ENCODE peak calls at places on chromosomes 7 and 10, in ten cellular contexts. One of them, this sample, is unnamed.
A peak's percentile ranks its signal among the peaks of the same experiment; 100 is the strongest.

GRCh38 chr10:80468806-80469421 is 14.8 kb downstream of the TSPAN14 start:
- DNase-seq in psoas muscle: no peak
- DNase-seq in lung: no peak
- DNase-seq in NB4: no peak
- DNase-seq in A549: no peak
- DNase-seq in brain microvascular endothelial cell: no peak
- DNase-seq in heart right ventricle: no peak
- DNase-seq in IMR-90: no peak
- DNase-seq in tibial nerve: no peak
- DNase-seq in ascending aorta: no peak
- DNase-seq in this sample: no peak

GRCh38 chr7:47435889-47436312 is 146.0 kb downstream of the TNS3 start:
- DNase-seq in psoas muscle: peak; percentile 78
- DNase-seq in lung: peak; percentile 53
- DNase-seq in NB4: peak; percentile 78
- DNase-seq in A549: peak; percentile 62
- DNase-seq in brain microvascular endothelial cell: peak; percentile 81
- DNase-seq in heart right ventricle: peak; percentile 74
- DNase-seq in IMR-90: peak; percentile 81
- DNase-seq in tibial nerve: peak; percentile 65
- DNase-seq in ascending aorta: peak; percentile 81
- DNase-seq in this sample: peak; percentile 92

GRCh38 chr10:81875680-81876252 is 772 bp downstream of the NRG3 start:
- DNase-seq in psoas muscle: no peak
- DNase-seq in lung: no peak
- DNase-seq in NB4: no peak
- DNase-seq in A549: no peak
- DNase-seq in brain microvascular endothelial cell: no peak
- DNase-seq in heart right ventricle: no peak
- DNase-seq in IMR-90: no peak
- DNase-seq in tibial nerve: no peak
- DNase-seq in ascending aorta: no peak
- DNase-seq in this sample: no peak

GRCh38 chr7:7438851-7439250 is 96.8 kb downstream of the COL28A1 start:
- DNase-seq in psoas muscle: no peak
- DNase-seq in lung: no peak
- DNase-seq in NB4: peak; percentile 11
- DNase-seq in A549: peak; percentile 78
- DNase-seq in brain microvascular endothelial cell: peak; percentile 97
- DNase-seq in heart right ventricle: no peak
- DNase-seq in IMR-90: peak; percentile 99
- DNase-seq in tibial nerve: no peak
- DNase-seq in ascending aorta: no peak
- DNase-seq in this sample: peak; percentile 98

GRCh38 chr10:79149662-79150443 is 81.1 kb downstream of the ZMIZ1 start:
- DNase-seq in psoas muscle: peak; percentile 96
- DNase-seq in lung: peak; percentile 86
- DNase-seq in NB4: peak; percentile 62
- DNase-seq in A549: peak; percentile 91
- DNase-seq in brain microvascular endothelial cell: peak; percentile 38
- DNase-seq in heart right ventricle: peak; percentile 86
- DNase-seq in IMR-90: peak; percentile 61
- DNase-seq in tibial nerve: peak; percentile 67
- DNase-seq in ascending aorta: peak; percentile 81
- DNase-seq in this sample: peak; percentile 90

GRCh38 chr10:109191823-109192222 is 731.5 kb downstream of the XPNPEP1 start:
- DNase-seq in psoas muscle: no peak
- DNase-seq in lung: no peak
- DNase-seq in NB4: no peak
- DNase-seq in A549: no peak
- DNase-seq in brain microvascular endothelial cell: no peak
- DNase-seq in heart right ventricle: no peak
- DNase-seq in IMR-90: no peak
- DNase-seq in tibial nerve: no peak
- DNase-seq in ascending aorta: no peak
- DNase-seq in this sample: no peak

GRCh38 chr10:83991986-83992753 is 147.1 kb upstream of the GHITM start:
- DNase-seq in psoas muscle: no peak
- DNase-seq in lung: no peak
- DNase-seq in NB4: peak; percentile 72
- DNase-seq in A549: no peak
- DNase-seq in brain microvascular endothelial cell: no peak
- DNase-seq in heart right ventricle: no peak
- DNase-seq in IMR-90: no peak
- DNase-seq in tibial nerve: no peak
- DNase-seq in ascending aorta: no peak
- DNase-seq in this sample: no peak

GRCh38 chr10:119428789-119429188 is 113.7 kb downstream of the RGS10 start:
- DNase-seq in psoas muscle: peak; percentile 30
- DNase-seq in lung: no peak
- DNase-seq in NB4: no peak
- DNase-seq in A549: no peak
- DNase-seq in brain microvascular endothelial cell: peak; percentile 28
- DNase-seq in heart right ventricle: no peak
- DNase-seq in IMR-90: peak; percentile 40
- DNase-seq in tibial nerve: no peak
- DNase-seq in ascending aorta: no peak
- DNase-seq in this sample: no peak

GRCh38 chr7:107854454-107854853 is 36.5 kb upstream of the DLD start:
- DNase-seq in psoas muscle: no peak
- DNase-seq in lung: no peak
- DNase-seq in NB4: no peak
- DNase-seq in A549: no peak
- DNase-seq in brain microvascular endothelial cell: no peak
- DNase-seq in heart right ventricle: no peak
- DNase-seq in IMR-90: no peak
- DNase-seq in tibial nerve: no peak
- DNase-seq in ascending aorta: no peak
- DNase-seq in this sample: peak; percentile 36

DNA sequence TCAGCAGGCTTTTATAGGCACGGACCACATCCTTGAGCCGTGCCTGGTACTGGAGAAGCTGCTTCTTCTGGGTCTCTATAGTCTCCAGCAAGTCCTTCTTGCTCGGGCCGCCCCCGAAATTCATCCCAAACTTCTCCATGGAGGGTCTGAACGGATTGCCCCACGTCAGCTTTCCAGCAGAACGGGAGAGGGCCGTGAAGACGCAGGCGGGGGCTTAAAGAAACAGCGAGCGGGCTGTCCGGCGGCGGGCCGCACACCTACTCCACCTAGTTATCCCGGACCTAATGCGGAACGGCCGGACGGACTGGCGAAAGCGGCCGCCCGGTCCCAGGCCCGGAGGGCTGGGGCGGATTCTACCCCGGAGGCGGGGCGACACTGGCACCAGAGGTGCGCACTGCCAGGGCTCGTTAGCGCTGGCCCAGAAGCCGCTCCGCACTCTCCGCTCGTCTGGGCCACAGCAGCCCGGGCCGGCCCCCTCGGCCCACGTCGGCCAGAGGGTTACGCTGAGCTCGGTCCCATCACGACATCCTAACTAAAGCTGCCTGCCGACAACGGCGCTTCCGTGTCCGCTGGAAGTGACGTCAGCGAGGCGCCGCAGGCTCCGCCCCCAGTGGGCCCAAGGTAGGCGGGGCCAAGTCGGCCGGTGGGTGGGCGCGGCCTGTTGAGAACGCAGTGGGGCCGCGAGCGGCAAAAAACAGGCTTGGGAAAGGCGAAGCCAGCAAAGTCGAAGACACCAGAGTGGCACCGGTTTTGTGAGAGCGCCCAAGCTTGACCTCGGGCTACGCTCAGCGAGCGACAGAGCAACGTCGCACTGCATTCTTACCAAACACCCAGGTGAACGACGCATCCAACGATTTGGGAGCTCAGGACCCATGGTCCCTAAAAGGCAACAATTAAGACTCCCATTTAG is at the start of gene GCC1:
- DNase-seq in psoas muscle: peak; percentile 96
- DNase-seq in lung: peak; percentile 93
- DNase-seq in NB4: peak; percentile 92
- DNase-seq in A549: peak; percentile 88
- DNase-seq in brain microvascular endothelial cell: peak; percentile 84
- DNase-seq in heart right ventricle: peak; percentile 93
- DNase-seq in IMR-90: peak; percentile 87
- DNase-seq in tibial nerve: peak; percentile 94
- DNase-seq in ascending aorta: peak; percentile 96
- DNase-seq in this sample: peak; percentile 85
- TF ChIP-seq CTCF in psoas muscle: no peak
- TF ChIP-seq CTCF in lung: no peak
- TF ChIP-seq CTCF in NB4: no peak
- TF ChIP-seq CTCF in A549: no peak
- TF ChIP-seq CTCF in brain microvascular endothelial cell: no peak
- TF ChIP-seq CTCF in heart right ventricle: no peak
- TF ChIP-seq CTCF in IMR-90: no peak
- TF ChIP-seq CTCF in tibial nerve: no peak
- TF ChIP-seq CTCF in ascending aorta: no peak
- TF ChIP-seq CTCF in this sample: no peak

GRCh38 chr10:97889461-97890265 is 40.0 kb downstream of the GOLGA7B start:
- DNase-seq in psoas muscle: no peak
- DNase-seq in lung: peak; percentile 70
- DNase-seq in NB4: peak; percentile 90
- DNase-seq in A549: peak; percentile 90
- DNase-seq in brain microvascular endothelial cell: peak; percentile 67
- DNase-seq in heart right ventricle: no peak
- DNase-seq in IMR-90: peak; percentile 28
- DNase-seq in tibial nerve: no peak
- DNase-seq in ascending aorta: no peak
- DNase-seq in this sample: peak; percentile 58
- H3K4me3 ChIP-seq in psoas muscle: no peak overlapping the region
- H3K4me3 ChIP-seq in lung: no peak overlapping the region
- H3K4me3 ChIP-seq in NB4: no peak overlapping the region
- H3K4me3 ChIP-seq in A549: peak overlapping the region; percentile 25
- H3K4me3 ChIP-seq in brain microvascular endothelial cell: no peak overlapping the region
- H3K4me3 ChIP-seq in heart right ventricle: no peak overlapping the region
- H3K4me3 ChIP-seq in IMR-90: no peak overlapping the region
- H3K4me3 ChIP-seq in tibial nerve: no peak overlapping the region
- H3K4me3 ChIP-seq in ascending aorta: no peak overlapping the region
- H3K4me3 ChIP-seq in this sample: no peak overlapping the region

DNA sequence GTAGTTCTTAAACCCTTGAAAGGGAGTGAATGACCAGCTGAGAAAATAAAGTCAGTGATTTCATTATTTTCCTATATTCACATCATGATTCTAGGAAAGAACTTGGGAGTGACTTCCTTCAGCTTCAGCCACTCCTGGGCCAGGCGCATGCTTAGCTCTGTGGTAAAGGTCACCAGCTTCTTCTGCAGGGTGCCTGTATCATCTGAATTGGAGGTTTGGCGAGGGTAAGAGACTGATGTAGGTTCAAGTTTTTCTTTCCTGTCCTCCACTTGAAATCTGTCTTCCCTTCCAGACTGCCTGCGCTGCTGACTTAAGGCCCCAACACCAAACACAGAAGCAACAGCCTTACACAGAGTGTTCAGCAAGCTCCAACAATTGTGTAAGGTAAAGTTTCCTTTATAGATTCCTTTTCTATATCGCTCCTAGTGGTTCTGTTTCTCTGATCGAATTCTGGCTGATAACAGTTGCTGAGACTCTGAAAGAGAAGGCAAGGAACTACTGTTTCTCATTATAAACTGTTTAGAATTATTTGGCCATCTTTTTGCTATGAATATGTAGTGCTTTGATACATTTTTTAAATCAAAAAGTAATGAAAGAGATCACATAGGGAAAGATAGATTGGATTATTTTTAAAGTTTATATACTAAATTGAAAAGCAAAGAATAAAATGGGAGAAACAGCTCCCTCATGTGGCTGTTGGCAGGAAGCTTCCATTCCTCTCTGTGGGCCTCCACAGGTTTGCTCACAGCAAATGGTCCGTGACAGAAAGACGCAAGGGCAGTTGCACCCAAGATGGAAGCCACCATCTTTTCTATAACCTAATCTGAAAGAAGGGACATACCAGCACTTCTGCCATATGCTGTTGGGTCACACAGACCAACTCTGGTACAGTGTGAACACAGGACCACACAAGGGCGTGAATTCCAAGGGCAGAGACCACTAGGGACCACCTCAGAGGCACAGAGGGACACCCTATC is 14.0 kb downstream of the GATAD1 start:
- DNase-seq in psoas muscle: no peak
- DNase-seq in lung: no peak
- DNase-seq in NB4: peak; percentile 56
- DNase-seq in A549: peak; percentile 66
- DNase-seq in brain microvascular endothelial cell: peak; percentile 30
- DNase-seq in heart right ventricle: peak; percentile 5
- DNase-seq in IMR-90: peak; percentile 38
- DNase-seq in tibial nerve: no peak
- DNase-seq in ascending aorta: no peak
- DNase-seq in this sample: peak; percentile 12
- TF ChIP-seq CTCF in psoas muscle: peak; percentile 41
- TF ChIP-seq CTCF in lung: peak; percentile 15
- TF ChIP-seq CTCF in NB4: peak; percentile 92
- TF ChIP-seq CTCF in A549: peak; percentile 80
- TF ChIP-seq CTCF in brain microvascular endothelial cell: peak; percentile 88
- TF ChIP-seq CTCF in heart right ventricle: peak; percentile 62
- TF ChIP-seq CTCF in IMR-90: peak; percentile 70
- TF ChIP-seq CTCF in tibial nerve: peak; percentile 57
- TF ChIP-seq CTCF in ascending aorta: peak; percentile 50
- TF ChIP-seq CTCF in this sample: peak; percentile 77

GRCh38 chr10:48523820-48524758 is 80.8 kb downstream of the ARHGAP22 start:
- DNase-seq in psoas muscle: no peak
- DNase-seq in lung: no peak
- DNase-seq in NB4: no peak
- DNase-seq in A549: peak; percentile 43
- DNase-seq in brain microvascular endothelial cell: no peak
- DNase-seq in heart right ventricle: no peak
- DNase-seq in IMR-90: no peak
- DNase-seq in tibial nerve: no peak
- DNase-seq in ascending aorta: no peak
- DNase-seq in this sample: no peak
- H3K4me3 ChIP-seq in psoas muscle: peak overlapping the region; percentile 62
- H3K4me3 ChIP-seq in lung: peak overlapping the region; percentile 22
- H3K4me3 ChIP-seq in NB4: no peak overlapping the region
- H3K4me3 ChIP-seq in A549: peak overlapping the region; percentile 50
- H3K4me3 ChIP-seq in brain microvascular endothelial cell: peak overlapping the region; percentile 48
- H3K4me3 ChIP-seq in heart right ventricle: peak overlapping the region; percentile 62
- H3K4me3 ChIP-seq in IMR-90: peak overlapping the region; percentile 42
- H3K4me3 ChIP-seq in tibial nerve: peak overlapping the region; percentile 46
- H3K4me3 ChIP-seq in ascending aorta: peak overlapping the region; percentile 54
- H3K4me3 ChIP-seq in this sample: peak overlapping the region; percentile 55

DNA sequence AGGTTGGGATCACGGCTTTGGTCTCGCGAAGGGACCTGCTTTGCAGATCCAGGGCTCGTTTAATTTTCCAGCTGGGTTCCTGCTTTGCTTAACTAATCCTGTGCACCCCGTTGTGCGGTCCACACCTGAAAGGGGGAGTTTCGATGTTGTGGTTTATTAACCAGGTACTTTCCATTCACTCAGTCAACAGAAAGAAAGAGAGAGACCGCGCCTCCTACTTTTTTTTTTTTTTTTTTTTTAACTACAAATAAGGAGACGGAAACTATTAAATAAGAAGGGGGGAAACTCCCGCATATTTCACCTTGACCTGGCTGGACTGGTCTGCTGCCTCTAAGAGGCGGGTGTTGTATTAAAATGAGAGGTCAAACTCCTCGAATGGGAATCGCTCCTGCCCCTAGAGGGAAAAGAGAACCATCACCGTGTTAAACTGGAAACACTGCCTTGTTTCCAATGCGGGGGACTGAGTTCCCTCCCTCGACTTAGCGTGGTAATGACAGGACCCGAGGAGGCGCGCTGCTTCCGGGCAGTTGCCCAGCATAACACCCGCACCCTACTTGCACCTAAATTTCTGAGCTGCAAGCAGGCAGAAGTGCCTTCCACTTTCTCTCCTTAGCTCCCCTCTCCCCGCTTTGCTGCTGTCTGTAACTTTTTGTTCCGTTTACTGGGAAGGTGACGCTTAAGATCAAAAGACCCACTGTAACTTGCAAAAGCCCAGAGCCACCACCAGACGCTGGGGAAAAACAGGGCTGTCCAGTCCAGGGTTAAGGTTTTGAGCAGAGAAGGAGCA is 1.1 kb upstream of the ITGB8 start:
- DNase-seq in psoas muscle: peak; percentile 46
- DNase-seq in lung: peak; percentile 68
- DNase-seq in NB4: peak; percentile 69
- DNase-seq in A549: peak; percentile 81
- DNase-seq in brain microvascular endothelial cell: peak; percentile 61
- DNase-seq in heart right ventricle: peak; percentile 56
- DNase-seq in IMR-90: peak; percentile 71
- DNase-seq in tibial nerve: peak; percentile 48
- DNase-seq in ascending aorta: peak; percentile 79
- DNase-seq in this sample: peak; percentile 45
- TF ChIP-seq CTCF in psoas muscle: peak; percentile 10
- TF ChIP-seq CTCF in lung: no peak
- TF ChIP-seq CTCF in NB4: no peak
- TF ChIP-seq CTCF in A549: peak; percentile 18
- TF ChIP-seq CTCF in brain microvascular endothelial cell: peak; percentile 60
- TF ChIP-seq CTCF in heart right ventricle: no peak
- TF ChIP-seq CTCF in IMR-90: peak; percentile 26
- TF ChIP-seq CTCF in tibial nerve: peak; percentile 28
- TF ChIP-seq CTCF in ascending aorta: peak; percentile 9
- TF ChIP-seq CTCF in this sample: peak; percentile 25